ENCODE peak calls at places on chromosomes 16 and 17, in ten cellular contexts. One of them, this sample, is unnamed.

GRCh38 chr17:17876959-17877547 is 40.3 kb upstream of the SREBF1 start:
- DNase-seq in fibroblast of lung: peak; percentile 47
- DNase-seq in MM.1S: no peak
- DNase-seq in PC-3: no peak
- DNase-seq in hepatocyte: no peak
- DNase-seq in mammary epithelial cell: no peak
- DNase-seq in K562: no peak
- DNase-seq in GM23338: no peak
- DNase-seq in neural progenitor cell: no peak
- DNase-seq in A673: no peak
- DNase-seq in this sample: no peak

GRCh38 chr17:38958326-38958725 is 8.9 kb downstream of the FBXO47 start:
- DNase-seq in MM.1S: no peak
- DNase-seq in K562: no peak
- DNase-seq in mammary epithelial cell: no peak
- DNase-seq in neural progenitor cell: no peak
- DNase-seq in GM23338: no peak
- DNase-seq in A673: no peak
- DNase-seq in fibroblast of lung: peak; percentile 47
- DNase-seq in hepatocyte: no peak
- DNase-seq in PC-3: no peak
- DNase-seq in this sample: no peak

GRCh38 chr17:47131761-47132160 is 57.3 kb downstream of the CDC27 start:
- DNase-seq in hepatocyte: no peak
- DNase-seq in fibroblast of lung: peak; percentile 41
- DNase-seq in MM.1S: no peak
- DNase-seq in neural progenitor cell: no peak
- DNase-seq in A673: no peak
- DNase-seq in mammary epithelial cell: no peak
- DNase-seq in PC-3: no peak
- DNase-seq in K562: no peak
- DNase-seq in GM23338: no peak
- DNase-seq in this sample: no peak

GRCh38 chr16:51553910-51554309 is 402.8 kb upstream of the SALL1 start:
- DNase-seq in A673: no peak
- DNase-seq in K562: no peak
- DNase-seq in PC-3: no peak
- DNase-seq in hepatocyte: no peak
- DNase-seq in fibroblast of lung: no peak
- DNase-seq in neural progenitor cell: no peak
- DNase-seq in MM.1S: no peak
- DNase-seq in mammary epithelial cell: peak; percentile 68
- DNase-seq in GM23338: no peak
- DNase-seq in this sample: no peak

GRCh38 chr16:75385507-75386152 is 47.7 kb downstream of the CFDP1 start:
- DNase-seq in fibroblast of lung: peak; percentile 80
- DNase-seq in hepatocyte: peak; percentile 84
- DNase-seq in GM23338: peak; percentile 79
- DNase-seq in A673: peak; percentile 85
- DNase-seq in K562: peak; percentile 39
- DNase-seq in PC-3: peak; percentile 73
- DNase-seq in MM.1S: peak; percentile 34
- DNase-seq in mammary epithelial cell: peak; percentile 59
- DNase-seq in neural progenitor cell: peak; percentile 66
- DNase-seq in this sample: peak; percentile 46

GRCh38 chr17:18959071-18959844 is 7.3 kb downstream of the SLC5A10 start:
- DNase-seq in mammary epithelial cell: no peak
- DNase-seq in neural progenitor cell: peak; percentile 39
- DNase-seq in GM23338: no peak
- DNase-seq in hepatocyte: peak; percentile 2
- DNase-seq in fibroblast of lung: peak; percentile 24
- DNase-seq in K562: no peak
- DNase-seq in A673: no peak
- DNase-seq in PC-3: no peak
- DNase-seq in MM.1S: no peak
- DNase-seq in this sample: no peak

GRCh38 chr17:68399638-68400403 is 57.5 kb downstream of the WIPI1 start:
- DNase-seq in A673: no peak
- DNase-seq in PC-3: peak; percentile 14
- DNase-seq in fibroblast of lung: peak; percentile 66
- DNase-seq in GM23338: no peak
- DNase-seq in MM.1S: peak; percentile 69
- DNase-seq in hepatocyte: peak; percentile 65
- DNase-seq in K562: no peak
- DNase-seq in neural progenitor cell: no peak
- DNase-seq in mammary epithelial cell: peak; percentile 33
- DNase-seq in this sample: no peak

GRCh38 chr16:10355589-10355988 is 30.3 kb upstream of the ATF7IP2 start:
- DNase-seq in PC-3: no peak
- DNase-seq in neural progenitor cell: no peak
- DNase-seq in A673: no peak
- DNase-seq in hepatocyte: no peak
- DNase-seq in mammary epithelial cell: no peak
- DNase-seq in GM23338: no peak
- DNase-seq in MM.1S: no peak
- DNase-seq in K562: no peak
- DNase-seq in fibroblast of lung: no peak
- DNase-seq in this sample: no peak

GRCh38 chr16:89764711-89765201 is 43.4 kb downstream of the ZNF276 start:
- DNase-seq in fibroblast of lung: no peak
- DNase-seq in K562: no peak
- DNase-seq in MM.1S: peak; percentile 83
- DNase-seq in PC-3: no peak
- DNase-seq in mammary epithelial cell: no peak
- DNase-seq in A673: no peak
- DNase-seq in hepatocyte: no peak
- DNase-seq in GM23338: no peak
- DNase-seq in neural progenitor cell: no peak
- DNase-seq in this sample: no peak

GRCh38 chr16:89770367-89770766 is 46.1 kb downstream of the FANCA start:
- DNase-seq in PC-3: no peak
- DNase-seq in fibroblast of lung: no peak
- DNase-seq in hepatocyte: no peak
- DNase-seq in GM23338: no peak
- DNase-seq in mammary epithelial cell: no peak
- DNase-seq in A673: no peak
- DNase-seq in neural progenitor cell: no peak
- DNase-seq in MM.1S: no peak
- DNase-seq in K562: no peak
- DNase-seq in this sample: no peak

GRCh38 chr16:89759742-89760366 is 38.5 kb downstream of the ZNF276 start:
- DNase-seq in fibroblast of lung: no peak
- DNase-seq in PC-3: no peak
- DNase-seq in K562: no peak
- DNase-seq in A673: no peak
- DNase-seq in mammary epithelial cell: no peak
- DNase-seq in hepatocyte: no peak
- DNase-seq in MM.1S: no peak
- DNase-seq in neural progenitor cell: no peak
- DNase-seq in GM23338: peak; percentile 22
- DNase-seq in this sample: no peak

GRCh38 chr16:89761304-89761922 is 40.1 kb downstream of the ZNF276 start:
- DNase-seq in fibroblast of lung: no peak
- DNase-seq in MM.1S: peak; percentile 26
- DNase-seq in K562: no peak
- DNase-seq in mammary epithelial cell: no peak
- DNase-seq in A673: no peak
- DNase-seq in hepatocyte: no peak
- DNase-seq in GM23338: no peak
- DNase-seq in neural progenitor cell: no peak
- DNase-seq in PC-3: no peak
- DNase-seq in this sample: no peak

DNA sequence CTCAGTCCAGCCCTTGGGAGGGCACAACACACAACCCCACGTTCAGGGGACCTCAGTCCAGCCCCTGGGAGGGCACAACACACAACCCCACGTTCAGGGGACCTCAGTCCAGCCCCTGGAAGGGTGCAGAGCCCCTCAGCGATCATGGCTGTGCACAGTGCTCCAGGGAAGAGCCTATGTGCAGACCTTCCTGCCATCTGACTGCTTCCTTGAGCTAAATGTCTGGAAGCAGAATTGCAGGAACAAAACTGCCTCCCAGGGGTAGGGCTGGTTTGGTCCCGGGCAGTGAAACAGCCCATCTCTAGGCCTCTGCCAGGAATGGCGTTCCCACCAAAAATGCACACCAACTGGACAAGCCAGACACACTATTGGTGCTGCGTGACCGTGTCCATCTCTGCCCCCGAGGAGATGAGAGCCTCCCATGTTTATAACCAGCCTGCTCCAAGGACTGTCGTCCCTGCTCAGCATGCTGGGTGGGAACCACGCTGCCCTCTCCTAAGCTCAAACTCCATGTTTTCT is 44.0 kb downstream of the ZNF276 start:
- DNase-seq in hepatocyte: no peak
- DNase-seq in A673: no peak
- DNase-seq in mammary epithelial cell: no peak
- DNase-seq in MM.1S: no peak
- DNase-seq in fibroblast of lung: no peak
- DNase-seq in neural progenitor cell: no peak
- DNase-seq in PC-3: no peak
- DNase-seq in K562: no peak
- DNase-seq in GM23338: no peak
- DNase-seq in this sample: no peak
- TF ChIP-seq EZH2 in hepatocyte: no peak
- TF ChIP-seq EZH2 in A673: no peak
- TF ChIP-seq EZH2 in mammary epithelial cell: no peak
- TF ChIP-seq EZH2 in MM.1S: no peak
- TF ChIP-seq EZH2 in fibroblast of lung: no peak
- TF ChIP-seq EZH2 in neural progenitor cell: no peak
- TF ChIP-seq EZH2 in PC-3: no peak
- TF ChIP-seq EZH2 in K562: no peak
- TF ChIP-seq EZH2 in GM23338: no peak
- TF ChIP-seq EZH2 in this sample: no peak

GRCh38 chr16:46690281-46691178 is 1.1 kb downstream of the ORC6 start:
- DNase-seq in fibroblast of lung: peak; percentile 39
- DNase-seq in neural progenitor cell: peak; percentile 2
- DNase-seq in K562: no peak
- DNase-seq in PC-3: peak; percentile 4
- DNase-seq in mammary epithelial cell: no peak
- DNase-seq in hepatocyte: peak; percentile 74
- DNase-seq in GM23338: no peak
- DNase-seq in A673: no peak
- DNase-seq in MM.1S: peak; percentile 15
- DNase-seq in this sample: no peak

GRCh38 chr16:46688101-46688656 is 799 bp downstream of the VPS35 start:
- DNase-seq in mammary epithelial cell: peak; percentile 76
- DNase-seq in neural progenitor cell: no peak
- DNase-seq in A673: no peak
- DNase-seq in hepatocyte: no peak
- DNase-seq in GM23338: no peak
- DNase-seq in MM.1S: no peak
- DNase-seq in K562: no peak
- DNase-seq in fibroblast of lung: peak; percentile 35
- DNase-seq in PC-3: peak; percentile 45
- DNase-seq in this sample: no peak

GRCh38 chr16:46691720-46692119 is 2.3 kb downstream of the ORC6 start:
- DNase-seq in GM23338: no peak
- DNase-seq in hepatocyte: peak; percentile 14
- DNase-seq in neural progenitor cell: no peak
- DNase-seq in fibroblast of lung: peak; percentile 14
- DNase-seq in PC-3: no peak
- DNase-seq in K562: no peak
- DNase-seq in mammary epithelial cell: no peak
- DNase-seq in A673: no peak
- DNase-seq in MM.1S: no peak
- DNase-seq in this sample: no peak

GRCh38 chr16:46688657-46689491 is at the start of gene VPS35:
- DNase-seq in neural progenitor cell: peak; percentile 100
- DNase-seq in K562: peak; percentile 93
- DNase-seq in MM.1S: peak; percentile 99
- DNase-seq in mammary epithelial cell: peak; percentile 98
- DNase-seq in fibroblast of lung: peak; percentile 98
- DNase-seq in A673: peak; percentile 99
- DNase-seq in hepatocyte: peak; percentile 100
- DNase-seq in GM23338: peak; percentile 99
- DNase-seq in PC-3: peak; percentile 93
- DNase-seq in this sample: peak; percentile 82

GRCh38 chr16:46689492-46690280 is at the start of gene ORC6:
- DNase-seq in hepatocyte: peak; percentile 98
- DNase-seq in GM23338: peak; percentile 98
- DNase-seq in neural progenitor cell: peak; percentile 98
- DNase-seq in K562: peak; percentile 89
- DNase-seq in PC-3: peak; percentile 87
- DNase-seq in MM.1S: peak; percentile 98
- DNase-seq in mammary epithelial cell: peak; percentile 95
- DNase-seq in A673: peak; percentile 98
- DNase-seq in fibroblast of lung: peak; percentile 93
- DNase-seq in this sample: peak; percentile 93
- TF ChIP-seq CTCF in hepatocyte: peak; percentile 62
- TF ChIP-seq CTCF in GM23338: peak; percentile 66
- TF ChIP-seq CTCF in neural progenitor cell: peak; percentile 60
- TF ChIP-seq CTCF in K562: peak; percentile 61
- TF ChIP-seq CTCF in PC-3: peak; percentile 50
- TF ChIP-seq CTCF in MM.1S: peak; percentile 58
- TF ChIP-seq CTCF in mammary epithelial cell: peak; percentile 77
- TF ChIP-seq CTCF in A673: peak; percentile 59
- TF ChIP-seq CTCF in fibroblast of lung: peak; percentile 55
- TF ChIP-seq CTCF in this sample: peak; percentile 76

DNA sequence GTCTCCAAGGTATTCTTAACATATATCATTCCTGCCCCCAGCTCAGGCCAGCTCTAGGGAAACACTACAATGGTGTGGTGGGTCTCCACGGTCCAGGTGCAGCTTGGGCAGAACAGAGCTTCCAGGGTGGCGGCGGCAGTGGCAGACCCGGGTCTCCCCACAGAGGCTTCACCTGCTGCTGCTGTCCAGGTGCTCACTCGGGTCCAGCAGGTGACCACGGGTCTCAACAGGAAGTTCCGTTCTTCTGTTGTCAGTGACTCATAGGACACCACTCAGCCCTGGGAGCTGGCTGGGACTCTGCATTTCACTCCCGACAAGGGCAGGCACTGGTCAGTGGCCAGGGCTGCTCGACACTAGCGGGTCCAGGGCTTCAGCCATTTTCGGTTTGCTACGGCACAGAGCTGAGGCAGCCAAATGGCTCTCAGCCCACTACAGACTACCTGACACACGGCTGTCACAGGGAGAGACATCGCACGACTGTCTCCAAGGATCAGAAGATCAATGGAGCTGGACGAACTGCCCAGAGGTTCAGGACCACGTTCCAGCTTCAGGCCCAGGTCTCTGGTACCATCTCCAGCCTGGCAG is 16.7 kb downstream of the MTHFSD start:
- DNase-seq in K562: no peak
- DNase-seq in MM.1S: no peak
- DNase-seq in mammary epithelial cell: no peak
- DNase-seq in A673: no peak
- DNase-seq in GM23338: no peak
- DNase-seq in fibroblast of lung: no peak
- DNase-seq in PC-3: no peak
- DNase-seq in neural progenitor cell: no peak
- DNase-seq in hepatocyte: no peak
- DNase-seq in this sample: no peak
- H3K36me3 ChIP-seq in K562: peaks cover 40% of the 10 kb centered on the region
- H3K36me3 ChIP-seq in MM.1S: no peaks in the 10 kb centered on the region
- H3K36me3 ChIP-seq in mammary epithelial cell: peaks cover 3% of the 10 kb centered on the region
- H3K36me3 ChIP-seq in A673: peaks cover 17% of the 10 kb centered on the region
- H3K36me3 ChIP-seq in GM23338: no peaks in the 10 kb centered on the region
- H3K36me3 ChIP-seq in fibroblast of lung: peaks cover 24% of the 10 kb centered on the region
- H3K36me3 ChIP-seq in PC-3: peaks cover 5% of the 10 kb centered on the region
- H3K36me3 ChIP-seq in neural progenitor cell: no peaks in the 10 kb centered on the region
- H3K36me3 ChIP-seq in hepatocyte: no peaks in the 10 kb centered on the region
- H3K36me3 ChIP-seq in this sample: peaks cover 20% of the 10 kb centered on the region

DNA sequence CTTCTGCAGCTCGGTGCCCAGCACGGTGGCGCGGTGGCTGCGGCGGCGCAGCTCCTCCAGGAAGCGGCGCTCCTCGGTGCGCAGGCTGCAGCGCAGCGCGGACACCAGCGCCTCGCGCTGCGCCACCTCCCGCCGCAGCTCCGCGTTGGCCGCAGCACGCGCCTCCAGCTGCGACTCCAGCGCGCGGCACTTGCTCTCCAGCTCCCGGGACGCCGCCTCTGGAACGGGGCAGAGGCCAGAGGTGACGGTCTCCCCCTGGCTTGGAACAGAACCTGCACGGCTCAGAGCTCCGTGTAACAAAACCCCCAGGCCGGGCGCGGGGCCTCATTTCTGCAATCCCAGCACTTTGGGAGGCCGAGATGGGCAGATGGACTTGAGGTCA is 13.2 kb upstream of the CLUH start:
- DNase-seq in hepatocyte: peak; percentile 71
- DNase-seq in K562: no peak
- DNase-seq in mammary epithelial cell: peak; percentile 46
- DNase-seq in PC-3: peak; percentile 22
- DNase-seq in fibroblast of lung: peak; percentile 35
- DNase-seq in MM.1S: no peak
- DNase-seq in neural progenitor cell: peak; percentile 91
- DNase-seq in A673: peak; percentile 71
- DNase-seq in GM23338: peak; percentile 88
- DNase-seq in this sample: no peak
- TF ChIP-seq EZH2 in hepatocyte: no peak
- TF ChIP-seq EZH2 in K562: no peak
- TF ChIP-seq EZH2 in mammary epithelial cell: no peak
- TF ChIP-seq EZH2 in PC-3: no peak
- TF ChIP-seq EZH2 in fibroblast of lung: no peak
- TF ChIP-seq EZH2 in MM.1S: no peak
- TF ChIP-seq EZH2 in neural progenitor cell: peak; percentile 44
- TF ChIP-seq EZH2 in A673: no peak
- TF ChIP-seq EZH2 in GM23338: no peak
- TF ChIP-seq EZH2 in this sample: no peak